ENCODE peak calls at places on chromosome 16, in eight cellular contexts. Q is right cardiac atrium; C is GM19239; M is HEK293T; T is mesothelial cell of epicardium; I is stimulated activated CD4-positive, alpha-beta T cell treated with anti-CD3 and anti-CD28 coated beads, Interleukin-1b, Interleukin-23, amount 100 ng/mL, for 4 hours; X is pulmonary artery endothelial cell; L is NCI-H1694 treated with DMSO at 0.1 percent for 48 hours. N is an unnamed sample.

GRCh38 chr16:73033271-73033998 is 14.5 kb downstream of the ZFHX3 start:
- DNase-seq in X (no peak), M (no peak), I (no peak), T (no peak), C (no peak), L (no peak), Q (peak), N (peak)

GRCh38 chr16:26952411-26952810 is 114.3 kb upstream of the C16orf82 start:
- DNase-seq in C (no peak), X (no peak), I (no peak), M (no peak), T (no peak), L (no peak), Q (no peak), N (peak)

GRCh38 chr16:67936124-67936875 is at the start of gene PSMB10:
- DNase-seq in L (peak), T (no peak), X (no peak), M (peak), C (peak), I (peak), Q (peak), N (peak)

GRCh38 chr16:78211951-78212350 is 112.5 kb downstream of the WWOX start:
- DNase-seq in X (no peak), T (no peak), I (no peak), M (no peak), L (no peak), Q (no peak), C (no peak), N (no peak)

GRCh38 chr16:1691276-1691675 is 13.2 kb downstream of the JPT2 start:
- DNase-seq in M (no peak), C (no peak), T (no peak), X (no peak), Q (no peak), L (no peak), I (no peak), N (peak)

GRCh38 chr16:57941016-57941656 is 29.8 kb downstream of the CNGB1 start:
- DNase-seq in I (no peak), T (no peak), M (no peak), C (no peak), Q (peak), X (no peak), L (peak), N (no peak)

GRCh38 chr16:27977966-27978365 is 85.5 kb downstream of the GSG1L start:
- DNase-seq in L (no peak), M (no peak), Q (peak), C (no peak), X (no peak), T (no peak), I (no peak), N (no peak)

GRCh38 chr16:70653809-70654771 is 7.7 kb downstream of the IL34 start:
- DNase-seq in L (peak), X (peak), T (no peak), I (peak), Q (peak), M (peak), C (peak), N (peak)

GRCh38 chr16:35706901-35707300 is 2247.5 kb downstream of the TP53TG3F start:
- DNase-seq in C (no peak), Q (no peak), X (no peak), I (no peak), L (no peak), M (no peak), T (no peak), N (no peak)

GRCh38 chr16:66275795-66276428 is 90.6 kb upstream of the CDH5 start:
- DNase-seq in X (peak), M (peak), T (no peak), I (no peak), L (peak), Q (no peak), C (peak), N (peak)

GRCh38 chr16:31344712-31345111 is 10.3 kb upstream of the ITGAX start:
- DNase-seq in L (no peak), X (no peak), Q (no peak), I (no peak), C (peak), T (no peak), M (no peak), N (no peak)

GRCh38 chr16:87160752-87161337 is 156.3 kb downstream of the C16orf95 start:
- DNase-seq in L (no peak), M (no peak), Q (no peak), X (no peak), C (no peak), T (no peak), I (no peak), N (no peak)

GRCh38 chr16:29646947-29647346 is 16.1 kb upstream of the SPN start:
- DNase-seq in Q (no peak), M (no peak), C (no peak), L (no peak), X (no peak), I (no peak), T (no peak), N (no peak)

GRCh38 chr16:31875112-31875803 is 1.7 kb downstream of the ZNF267 start:
- DNase-seq in X (no peak), C (no peak), L (no peak), Q (no peak), T (no peak), I (no peak), M (no peak), N (no peak)

GRCh38 chr16:12449795-12450194 is 353.9 kb downstream of the CPPED1 start:
- DNase-seq in L (no peak), M (no peak), I (no peak), Q (no peak), C (no peak), X (no peak), T (no peak), N (no peak)